ENCODE peak calls at places on chromosomes 6 and 20, in four cellular contexts. V is thoracic aorta; Y is stimulated activated CD4-positive, alpha-beta T cell treated with anti-CD3 and anti-CD28 coated beads, TNF-alpha, amount 100 ng/mL, for 1 hour; G is substantia nigra. C is an unnamed sample.
A peak's percentile ranks its signal among the peaks of the same experiment; 100 is the strongest.

GRCh38 chr6:127547215-127547614 is 28.1 kb upstream of the MTCL3 start:
- DNase-seq in V (no peak), Y (no peak), G (no peak), C (no peak)

GRCh38 chr6:13272131-13273046 is 55.9 kb downstream of the TBC1D7 start:
- DNase-seq in V (no peak), Y (no peak), G (no peak), C (no peak)

GRCh38 chr6:30720738-30721197 is 616 bp downstream of the TUBB start:
- DNase-seq in V (no peak), Y (no peak), G (peak; percentile 25), C (no peak)

GRCh38 chr6:6722195-6722594 is 133.7 kb downstream of the LY86 start:
- DNase-seq in V (no peak), Y (no peak), G (no peak), C (no peak)

GRCh38 chr6:69138173-69138572 is 503.1 kb downstream of the ADGRB3 start:
- DNase-seq in V (no peak), Y (no peak), G (no peak), C (no peak)

GRCh38 chr6:139844907-139845306 is 470.5 kb upstream of the CITED2 start:
- DNase-seq in V (no peak), Y (no peak), G (no peak), C (no peak)

GRCh38 chr6:92161953-92162352 is 1257.4 kb downstream of the EPHA7 start:
- DNase-seq in V (no peak), Y (no peak), G (no peak), C (no peak)

GRCh38 chr6:104050455-104050854 is 809.3 kb downstream of the HACE1 start:
- DNase-seq in V (no peak), Y (no peak), G (no peak), C (no peak)

GRCh38 chr6:106509420-106510089 is 119.7 kb downstream of the RTN4IP1 start:
- DNase-seq in V (no peak), Y (no peak), G (no peak), C (no peak)

GRCh38 chr20:19973920-19974620 is 43.1 kb upstream of the NAA20 start:
- DNase-seq in V (peak; percentile 60), Y (no peak), G (peak; percentile 38), C (no peak)

GRCh38 chr6:20919677-20920385 is 385.6 kb downstream of the CDKAL1 start:
- DNase-seq in V (no peak), Y (no peak), G (no peak), C (no peak)

GRCh38 chr6:11634948-11635347 is 97.4 kb downstream of the TMEM170B start:
- DNase-seq in V (no peak), Y (no peak), G (no peak), C (no peak)

GRCh38 chr6:50884364-50884763 is 65.7 kb downstream of the TFAP2B start:
- DNase-seq in V (no peak), Y (no peak), G (no peak), C (no peak)

GRCh38 chr6:63816979-63817436 is 181.4 kb downstream of the PHF3 start:
- DNase-seq in V (no peak), Y (no peak), G (peak; percentile 5), C (no peak)

GRCh38 chr6:118750143-118750542 is 98.8 kb upstream of the CEP85L start:
- DNase-seq in V (no peak), Y (no peak), G (no peak), C (no peak)